ENCODE peak calls at places on chromosome 11, in ten cellular contexts. B is GOT3; R is CD4-positive, alpha-beta T cell; W is mammary epithelial cell; A is right lobe of liver; T is HT-29; U is iris pigment epithelial cell; P is occipital lobe; H is right atrium auricular region; L is H1. M is an unnamed sample.

GRCh38 chr11:36672815-36673450 is 74.9 kb upstream of the RAG2 start:
- DNase-seq in T (peak), P (no peak), U (peak), W (peak), B (no peak), R (no peak), H (no peak), A (no peak), L (no peak), M (no peak)

GRCh38 chr11:26040339-26040738 is 291.6 kb upstream of the ANO3 start:
- DNase-seq in W (no peak), U (no peak), B (no peak), T (no peak), H (no peak), R (no peak), L (no peak), A (no peak), P (no peak), M (no peak)

GRCh38 chr11:117481885-117482284 is 154.2 kb downstream of the CEP164 start:
- DNase-seq in T (no peak), L (no peak), U (no peak), P (no peak), B (no peak), W (no peak), H (no peak), R (no peak), A (no peak), M (no peak)

GRCh38 chr11:11306855-11307254 is 46.2 kb downstream of the CSNK2A3 start:
- DNase-seq in B (no peak), W (peak), T (no peak), U (peak), R (no peak), P (no peak), A (no peak), H (no peak), L (no peak), M (no peak)

GRCh38 chr11:2734181-2735052 is 34.6 kb upstream of the KCNQ1OT1 start:
- DNase-seq in P (no peak), H (no peak), L (no peak), R (no peak), B (no peak), U (peak), W (no peak), A (peak), T (no peak), M (no peak)

GRCh38 chr11:116842909-116843308 is 5.5 kb upstream of the APOA1 start:
- DNase-seq in U (no peak), H (no peak), A (no peak), B (no peak), P (no peak), W (no peak), R (no peak), T (peak), L (no peak), M (no peak)

GRCh38 chr11:83865636-83866461 is 579.7 kb upstream of the CCDC90B start:
- DNase-seq in B (no peak), H (no peak), T (no peak), L (no peak), U (peak), R (no peak), A (no peak), P (no peak), W (peak), M (no peak)

GRCh38 chr11:22065472-22065871 is 127.4 kb upstream of the ANO5 start:
- DNase-seq in R (no peak), W (no peak), U (no peak), A (no peak), H (no peak), B (no peak), L (no peak), P (no peak), T (no peak), M (no peak)

GRCh38 chr11:932435-932834 is 6.8 kb downstream of the AP2A2 start:
- DNase-seq in H (no peak), B (no peak), T (no peak), L (no peak), A (no peak), P (no peak), R (no peak), W (no peak), U (no peak), M (no peak)